ENCODE peak calls at places on chromosomes 1 and 21, in five cellular contexts. L is GM12878, E is HepG2, O is H1, P is NT2/D1. U is an unnamed sample.

GRCh38 chr1:46543382-46543760 is 8.1 kb downstream of the KNCN start:
- DNase-seq in L (no peak), E (no peak), O (no peak), P (no peak), U (no peak)

GRCh38 chr1:151315565-151316235 is 11.5 kb downstream of the PI4KB start:
- DNase-seq in L (no peak), E (no peak), O (no peak), P (no peak), U (no peak)

GRCh38 chr1:74423476-74423875 is 88.9 kb downstream of the LRRC53 start:
- DNase-seq in L (no peak), E (no peak), O (no peak), P (no peak), U (no peak)

GRCh38 chr1:9542425-9542824 is 3.2 kb downstream of the SLC25A33 start:
- DNase-seq in L (no peak), E (peak), O (no peak), P (no peak), U (no peak)

GRCh38 chr1:65229201-65229600 is 80.1 kb upstream of the DNAJC6 start:
- DNase-seq in L (no peak), E (no peak), O (no peak), P (no peak), U (no peak)

GRCh38 chr1:102699524-102699923 is 408.8 kb downstream of the COL11A1 start:
- DNase-seq in L (no peak), E (no peak), O (no peak), P (no peak), U (no peak)

GRCh38 chr21:38985423-38986378 is 180.0 kb downstream of the ETS2 start:
- DNase-seq in L (peak), E (no peak), O (no peak), P (no peak), U (peak)

GRCh38 chr1:227299688-227300087 is 18.6 kb downstream of the CDC42BPA start:
- DNase-seq in L (no peak), E (no peak), O (no peak), P (no peak), U (no peak)

GRCh38 chr21:45873418-45873817 is 108.2 kb upstream of the COL6A1 start:
- DNase-seq in L (no peak), E (no peak), O (no peak), P (no peak), U (no peak)

GRCh38 chr1:174414205-174414604 is 33.6 kb upstream of the GPR52 start:
- DNase-seq in L (no peak), E (no peak), O (no peak), P (no peak), U (no peak)

GRCh38 chr1:154534263-154534844 is 24.1 kb downstream of the UBE2Q1 start:
- DNase-seq in L (no peak), E (peak), O (peak), P (peak), U (peak)

GRCh38 chr1:38923607-38924006 is 18.0 kb downstream of the RHBDL2 start:
- DNase-seq in L (no peak), E (no peak), O (no peak), P (no peak), U (no peak)

GRCh38 chr1:61852693-61853060 is 110.4 kb downstream of the PATJ start:
- DNase-seq in L (no peak), E (no peak), O (no peak), P (no peak), U (no peak)

GRCh38 chr1:3029991-3030662 is 8.9 kb downstream of the ACTRT2 start:
- DNase-seq in L (no peak), E (no peak), O (no peak), P (no peak), U (no peak)

GRCh38 chr1:36091698-36092097 is 3.0 kb downstream of the ADPRS start:
- DNase-seq in L (no peak), E (no peak), O (no peak), P (no peak), U (no peak)

GRCh38 chr1:36481091-36481490 is 1.6 kb downstream of the CSF3R start:
- DNase-seq in L (no peak), E (no peak), O (no peak), P (no peak), U (no peak)

GRCh38 chr21:34909492-34910292 is 139.4 kb downstream of the RUNX1 start:
- DNase-seq in L (no peak), E (no peak), O (no peak), P (no peak), U (no peak)

GRCh38 chr1:228280106-228280901 is 72.5 kb downstream of the OBSCN start:
- DNase-seq in L (no peak), E (no peak), O (no peak), P (no peak), U (no peak)

GRCh38 chr1:246988316-246988715 is 19.5 kb downstream of the ZNF695 start:
- DNase-seq in L (no peak), E (no peak), O (no peak), P (no peak), U (no peak)

GRCh38 chr21:25453524-25453923 is 153.8 kb downstream of the MRPL39 start:
- DNase-seq in L (no peak), E (no peak), O (no peak), P (no peak), U (no peak)

GRCh38 chr1:6308449-6308848 is 47.6 kb upstream of the GPR153 start:
- DNase-seq in L (no peak), E (no peak), O (no peak), P (no peak), U (no peak)

GRCh38 chr1:221141606-221142285 is 262.5 kb downstream of the HLX start:
- DNase-seq in L (no peak), E (no peak), O (no peak), P (peak), U (no peak)

GRCh38 chr1:220430586-220430985 is 97.3 kb upstream of the MARK1 start:
- DNase-seq in L (no peak), E (no peak), O (no peak), P (no peak), U (no peak)

GRCh38 chr1:20956272-20956671 is 169.2 kb upstream of the HP1BP3 start:
- DNase-seq in L (no peak), E (no peak), O (no peak), P (no peak), U (no peak)

GRCh38 chr1:239232921-239233320 is 153.4 kb upstream of the CHRM3 start:
- DNase-seq in L (no peak), E (no peak), O (no peak), P (no peak), U (no peak)

GRCh38 chr1:1118011-1118892 is 2.4 kb upstream of the C1orf159 start:
- DNase-seq in L (no peak), E (no peak), O (no peak), P (no peak), U (no peak)

GRCh38 chr1:54376085-54377039 is 29.8 kb downstream of the SSBP3 start:
- DNase-seq in L (peak), E (peak), O (no peak), P (no peak), U (no peak)

GRCh38 chr1:54379481-54380284 is 26.5 kb downstream of the SSBP3 start:
- DNase-seq in L (no peak), E (no peak), O (no peak), P (no peak), U (no peak)

GRCh38 chr1:54378884-54379445 is 27.2 kb downstream of the SSBP3 start:
- DNase-seq in L (no peak), E (no peak), O (no peak), P (no peak), U (no peak)

GRCh38 chr1:54377040-54377691 is 29.0 kb downstream of the SSBP3 start:
- DNase-seq in L (no peak), E (no peak), O (no peak), P (no peak), U (no peak)

GRCh38 chr1:54378157-54378883 is 27.9 kb downstream of the SSBP3 start:
- DNase-seq in L (no peak), E (no peak), O (peak), P (peak), U (no peak)
- TF ChIP-seq SUZ12 in L (no peak), E (no peak), O (no peak), P (no peak), U (no peak)

DNA sequence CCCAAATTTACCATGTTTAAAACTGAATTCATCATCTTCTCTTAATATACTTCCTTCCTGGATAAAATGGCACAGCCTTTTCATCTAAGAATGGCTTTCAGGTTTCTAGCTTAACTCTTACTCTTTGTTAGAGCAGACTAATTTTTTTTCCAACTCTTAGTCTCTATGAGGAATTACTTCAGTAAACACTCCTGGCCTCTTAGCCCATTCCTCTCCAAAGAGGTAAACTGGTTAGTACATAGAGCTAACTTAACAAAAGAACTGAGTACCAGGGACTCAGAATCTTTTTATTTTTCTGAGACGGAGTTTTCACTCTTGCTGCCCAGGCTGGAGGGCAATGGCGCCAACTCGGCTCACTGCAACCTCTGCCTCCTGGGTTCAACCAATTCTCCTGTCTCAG is 21.1 kb downstream of the FOXJ3 start:
- DNase-seq in L (no peak), E (no peak), O (no peak), P (no peak), U (no peak)
- TF ChIP-seq SUZ12 in L (no peak), E (no peak), O (no peak), P (no peak), U (no peak)

DNA sequence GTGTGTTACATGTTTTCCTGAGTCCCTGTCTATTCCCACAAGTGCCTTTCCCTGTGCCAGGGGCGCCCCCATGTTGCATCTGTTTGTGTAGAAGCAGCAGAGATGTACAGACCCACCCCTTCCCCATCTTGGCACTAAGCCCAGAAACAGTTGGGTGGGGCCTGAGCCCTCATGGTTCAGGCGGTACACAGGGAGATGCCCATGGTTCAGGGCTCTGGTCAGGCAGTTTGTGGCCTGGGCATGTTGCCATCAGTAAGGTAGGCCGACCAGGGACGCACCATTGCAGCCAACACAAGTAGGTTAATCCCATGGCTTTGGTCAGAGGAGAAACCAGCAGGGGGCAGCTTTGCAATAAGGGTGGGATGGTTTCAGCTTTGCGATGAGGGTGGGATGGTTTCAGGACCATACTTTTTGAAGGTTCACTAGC is 914 bp upstream of the ADGRB2 start:
- DNase-seq in L (no peak), E (no peak), O (no peak), P (no peak), U (peak)
- TF ChIP-seq SUZ12 in L (no peak), E (no peak), O (no peak), P (no peak), U (no peak)

DNA sequence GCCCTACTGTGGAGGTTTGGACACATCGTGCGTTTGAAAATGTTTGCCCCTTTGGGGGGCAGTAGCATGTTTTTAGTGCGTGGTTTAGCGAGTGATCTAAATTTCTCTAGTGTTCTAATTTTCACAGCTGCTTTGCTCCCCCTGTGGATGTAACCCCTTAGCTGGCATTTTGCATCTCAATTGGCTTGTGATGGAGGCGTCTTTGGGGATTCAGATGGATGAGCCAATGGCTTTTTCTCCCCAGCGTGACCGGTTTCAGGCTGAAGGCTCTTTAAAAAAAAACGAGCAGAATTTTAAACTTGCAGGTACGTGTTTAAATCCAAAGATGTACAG is 842 bp downstream of the CDC7 start:
- DNase-seq in L (no peak), E (no peak), O (no peak), P (peak), U (peak)
- TF ChIP-seq SUZ12 in L (no peak), E (no peak), O (no peak), P (no peak), U (no peak)

DNA sequence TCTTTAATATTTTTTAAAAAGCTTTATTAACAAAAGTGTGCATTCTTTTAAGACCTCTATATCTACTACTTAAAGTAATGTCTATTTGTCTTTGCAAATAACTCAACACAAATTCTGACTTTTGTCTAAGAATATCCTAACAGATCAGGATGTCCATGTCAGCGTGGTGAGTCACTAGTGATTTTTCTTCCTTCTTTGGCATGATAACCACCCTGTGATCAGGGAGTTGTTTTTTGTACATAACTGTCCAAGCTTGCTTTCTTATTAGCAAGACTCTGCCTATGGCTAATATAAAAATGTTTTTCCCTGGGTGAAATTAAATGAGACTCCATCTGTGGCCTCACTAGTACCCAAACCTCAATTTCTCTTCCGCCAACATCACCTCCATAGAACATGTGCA is 688.9 kb upstream of the ADGRL2 start:
- DNase-seq in L (no peak), E (no peak), O (no peak), P (no peak), U (no peak)
- TF ChIP-seq SUZ12 in L (no peak), E (no peak), O (no peak), P (no peak), U (no peak)

DNA sequence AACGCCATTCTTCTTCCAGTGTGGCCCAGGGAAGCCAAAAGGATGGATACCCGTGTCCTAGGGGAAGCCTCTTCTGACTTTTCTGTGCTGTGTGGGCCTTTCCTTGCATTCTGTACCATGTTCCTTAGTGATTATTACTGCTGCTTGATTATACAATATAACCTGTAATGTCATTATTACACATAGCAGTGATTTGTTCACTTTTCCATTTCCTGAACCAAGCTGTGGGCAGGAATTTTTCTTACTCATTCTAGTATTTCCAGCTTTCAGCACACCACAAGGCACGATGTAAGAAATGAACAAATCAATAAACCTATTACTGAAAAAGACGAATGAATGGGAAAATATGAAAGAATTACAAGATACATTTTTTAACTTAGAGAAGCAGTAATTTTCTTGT is 8.4 kb upstream of the USP33 start:
- DNase-seq in L (no peak), E (no peak), O (no peak), P (no peak), U (no peak)
- TF ChIP-seq SUZ12 in L (no peak), E (no peak), O (no peak), P (no peak), U (no peak)

GRCh38 chr1:40886318-40887011 is 24.3 kb upstream of the CITED4 start:
- DNase-seq in L (no peak), E (no peak), O (no peak), P (no peak), U (no peak)

GRCh38 chr1:40884055-40884795 is 22.1 kb upstream of the CITED4 start:
- DNase-seq in L (no peak), E (no peak), O (peak), P (no peak), U (no peak)

GRCh38 chr1:40890771-40891170 is 28.6 kb upstream of the CITED4 start:
- DNase-seq in L (no peak), E (no peak), O (no peak), P (no peak), U (no peak)

GRCh38 chr1:40887652-40888051 is 25.5 kb upstream of the CITED4 start:
- DNase-seq in L (no peak), E (no peak), O (no peak), P (no peak), U (no peak)

GRCh38 chr1:40887012-40887378 is 24.8 kb upstream of the CITED4 start:
- DNase-seq in L (no peak), E (no peak), O (no peak), P (no peak), U (no peak)
- TF ChIP-seq SUZ12 in L (no peak), E (no peak), O (no peak), P (no peak), U (no peak)

GRCh38 chr1:24558455-24558854 is 2.6 kb downstream of the NCMAP start:
- DNase-seq in L (no peak), E (peak), O (no peak), P (no peak), U (no peak)

GRCh38 chr1:24557220-24557619 is 1.3 kb downstream of the NCMAP start:
- DNase-seq in L (no peak), E (no peak), O (no peak), P (no peak), U (no peak)

GRCh38 chr1:24556414-24556795 is 518 bp downstream of the NCMAP start:
- DNase-seq in L (no peak), E (no peak), O (no peak), P (no peak), U (no peak)

GRCh38 chr1:24558902-24559791 is 3.3 kb downstream of the NCMAP start:
- DNase-seq in L (no peak), E (peak), O (peak), P (peak), U (no peak)

DNA sequence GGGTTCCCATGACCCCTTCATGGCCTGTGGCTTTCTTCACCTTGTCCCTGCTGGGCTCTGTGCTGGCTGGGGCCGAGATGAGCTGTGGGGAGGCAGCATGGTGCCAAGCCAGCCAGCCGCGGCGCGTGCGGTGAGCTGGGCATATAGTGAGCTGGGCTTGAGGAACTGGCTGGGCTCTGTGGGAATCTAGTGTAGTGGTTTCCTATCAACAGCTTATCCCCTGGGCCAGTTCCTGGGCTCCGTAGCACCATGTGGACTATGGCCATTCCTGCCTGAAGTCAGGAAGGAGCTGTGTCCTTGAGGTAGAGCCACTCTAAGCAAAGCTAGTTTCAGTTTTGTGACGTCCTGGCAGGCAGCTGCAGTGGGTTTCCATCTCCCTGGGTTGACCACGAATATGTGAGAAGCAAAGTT is 1.8 kb downstream of the NCMAP start:
- DNase-seq in L (no peak), E (no peak), O (no peak), P (no peak), U (no peak)
- TF ChIP-seq SUZ12 in L (no peak), E (no peak), O (no peak), P (no peak), U (no peak)

GRCh38 chr1:100614570-100614969 is 76.6 kb downstream of the GPR88 start:
- DNase-seq in L (no peak), E (no peak), O (no peak), P (no peak), U (no peak)
- TF ChIP-seq SUZ12 in L (no peak), E (no peak), O (no peak), P (no peak), U (no peak)

GRCh38 chr1:150154143-150154542 is 4.4 kb downstream of the PLEKHO1 start:
- DNase-seq in L (no peak), E (no peak), O (no peak), P (no peak), U (no peak)
- TF ChIP-seq SUZ12 in L (no peak), E (no peak), O (no peak), P (no peak), U (no peak)